ENCODE peak calls at places on chromosome 3, in seven cellular contexts. N is H1, K is SK-N-SH, D is HepG2, G is K562, T is HCT116, S is GM12878. E is an unnamed sample.
A peak's percentile ranks its signal among the peaks of the same experiment; 100 is the strongest.

GRCh38 chr3:43584043-43584826 is 37.6 kb downstream of the ANO10 start:
- DNase-seq in N (no peak), K (no peak), D (no peak), G (peak; percentile 38), T (no peak), S (no peak), E (no peak)

GRCh38 chr3:108271626-108272025 is 24.7 kb upstream of the HHLA2 start:
- DNase-seq in N (no peak), K (no peak), D (no peak), G (no peak), T (no peak), S (no peak), E (no peak)

GRCh38 chr3:193946945-193947344 is 189.0 kb upstream of the HES1 start:
- DNase-seq in N (no peak), K (no peak), D (peak; percentile 81), G (no peak), T (peak; percentile 79), S (no peak), E (no peak)

GRCh38 chr3:50275160-50275995 is 3.5 kb upstream of the LSMEM2 start:
- DNase-seq in N (no peak), K (peak; percentile 71), D (no peak), G (no peak), T (no peak), S (no peak), E (no peak)

GRCh38 chr3:41579861-41580260 is 380.6 kb downstream of the CTNNB1 start:
- DNase-seq in N (no peak), K (peak; percentile 15), D (no peak), G (no peak), T (no peak), S (no peak), E (no peak)

GRCh38 chr3:108486910-108487309 is 23.5 kb downstream of the MYH15 start:
- DNase-seq in N (no peak), K (peak; percentile 45), D (no peak), G (no peak), T (no peak), S (no peak), E (no peak)

GRCh38 chr3:1734494-1735122 is 364.1 kb upstream of the CNTN4 start:
- DNase-seq in N (no peak), K (peak; percentile 7), D (no peak), G (no peak), T (no peak), S (no peak), E (no peak)

GRCh38 chr3:60186359-60186758 is 1064.9 kb downstream of the FHIT start:
- DNase-seq in N (no peak), K (no peak), D (no peak), G (no peak), T (no peak), S (no peak), E (no peak)

GRCh38 chr3:98824256-98824655 is 61.1 kb downstream of the ST3GAL6 start:
- DNase-seq in N (no peak), K (no peak), D (no peak), G (no peak), T (no peak), S (no peak), E (no peak)

GRCh38 chr3:195616681-195617080 is 32.9 kb upstream of the APOD start:
- DNase-seq in N (no peak), K (no peak), D (no peak), G (no peak), T (no peak), S (no peak), E (no peak)

GRCh38 chr3:128488636-128488994 is 4.4 kb downstream of the GATA2 start:
- DNase-seq in N (no peak), K (peak; percentile 68), D (no peak), G (peak; percentile 27), T (no peak), S (no peak), E (peak; percentile 46)

GRCh38 chr3:126024049-126024854 is 55.3 kb downstream of the ROPN1B start:
- DNase-seq in N (no peak), K (no peak), D (no peak), G (no peak), T (no peak), S (no peak), E (no peak)

GRCh38 chr3:15325228-15325627 is 7.2 kb downstream of the SH3BP5 start:
- DNase-seq in N (peak; percentile 51), K (peak; percentile 26), D (no peak), G (no peak), T (no peak), S (no peak), E (no peak)

GRCh38 chr3:17508180-17508752 is 234.2 kb downstream of the TBC1D5 start:
- DNase-seq in N (no peak), K (no peak), D (no peak), G (no peak), T (no peak), S (no peak), E (no peak)

GRCh38 chr3:152251916-152252315 is 16.8 kb upstream of the MBNL1 start:
- DNase-seq in N (no peak), K (no peak), D (no peak), G (no peak), T (no peak), S (no peak), E (no peak)

GRCh38 chr3:179526989-179527391 is 35.7 kb upstream of the ACTL6A start:
- DNase-seq in N (peak; percentile 49), K (peak; percentile 69), D (no peak), G (no peak), T (no peak), S (no peak), E (no peak)

GRCh38 chr3:120200836-120201235 is 84.2 kb downstream of the GPR156 start:
- DNase-seq in N (no peak), K (no peak), D (no peak), G (no peak), T (no peak), S (no peak), E (no peak)

GRCh38 chr3:88462241-88462640 is 312.5 kb downstream of the C3orf38 start:
- DNase-seq in N (no peak), K (no peak), D (no peak), G (no peak), T (no peak), S (no peak), E (no peak)

GRCh38 chr3:186909078-186909853 is 21.1 kb upstream of the ST6GAL1 start:
- DNase-seq in N (no peak), K (no peak), D (peak; percentile 37), G (peak; percentile 38), T (no peak), S (no peak), E (no peak)

GRCh38 chr3:160707187-160707789 is 30.3 kb downstream of the ARL14 start:
- DNase-seq in N (no peak), K (peak; percentile 53), D (peak; percentile 38), G (no peak), T (peak; percentile 37), S (peak; percentile 11), E (peak; percentile 85)

GRCh38 chr3:48465237-48465530 is 18.6 kb downstream of the ATRIP start:
- DNase-seq in N (no peak), K (no peak), D (no peak), G (no peak), T (no peak), S (no peak), E (no peak)

GRCh38 chr3:190495796-190496195 is 18.1 kb upstream of the IL1RAP start:
- DNase-seq in N (no peak), K (no peak), D (no peak), G (no peak), T (no peak), S (no peak), E (no peak)

GRCh38 chr3:45644063-45644462 is 45.1 kb upstream of the SACM1L start:
- DNase-seq in N (no peak), K (no peak), D (peak; percentile 27), G (no peak), T (no peak), S (no peak), E (no peak)

GRCh38 chr3:77513541-77513940 is 473.6 kb downstream of the ROBO2 start:
- DNase-seq in N (no peak), K (peak; percentile 15), D (no peak), G (no peak), T (no peak), S (no peak), E (no peak)

GRCh38 chr3:47612178-47612577 is 33.5 kb upstream of the CSPG5 start:
- DNase-seq in N (no peak), K (no peak), D (no peak), G (no peak), T (no peak), S (no peak), E (no peak)

DNA sequence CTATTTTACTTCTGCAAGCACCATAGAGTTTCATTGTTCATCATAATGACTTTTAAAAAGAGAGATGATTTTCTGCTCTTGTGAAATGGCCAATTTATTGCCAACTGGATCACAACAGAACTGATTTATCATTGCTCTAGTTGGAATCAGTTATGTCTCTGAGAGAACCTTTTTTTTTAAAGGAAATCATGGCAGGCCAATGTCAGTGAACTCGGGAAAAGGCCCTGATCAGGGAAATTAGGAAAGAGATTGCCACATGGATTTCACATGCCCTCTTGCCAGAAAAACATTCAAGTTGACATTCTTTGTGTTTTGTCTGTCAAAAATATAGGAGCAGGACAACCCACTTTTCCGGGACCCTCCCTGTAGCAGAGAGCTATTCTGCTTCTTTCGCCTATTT is 12.6 kb upstream of the SLC25A26 start:
- DNase-seq in N (no peak), K (no peak), D (no peak), G (no peak), T (no peak), S (no peak), E (no peak)
- TF ChIP-seq JUND in N (no peak), K (no peak), D (no peak), G (no peak), T (no peak), S (no peak), E (no peak)

DNA sequence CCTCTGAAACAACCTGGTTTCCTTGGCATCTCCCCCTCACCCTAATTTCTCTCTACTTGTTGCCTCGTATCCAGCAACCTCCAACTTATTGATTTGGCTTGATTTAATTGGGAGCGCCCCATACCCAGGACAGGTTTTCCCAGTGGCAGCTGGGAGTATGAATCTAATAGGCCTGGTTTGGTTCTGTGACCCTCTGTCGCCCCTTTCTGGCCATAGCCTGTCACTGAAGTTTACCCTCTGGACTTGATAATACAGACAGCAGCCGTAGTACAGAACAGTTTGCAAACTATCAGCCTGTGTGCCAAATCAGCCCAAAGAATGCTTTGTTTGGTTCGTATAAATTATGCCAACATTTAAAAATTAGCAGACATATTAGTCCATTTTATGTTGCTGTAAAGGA is 525.1 kb upstream of the GOLIM4 start:
- DNase-seq in N (peak; percentile 21), K (peak; percentile 36), D (peak; percentile 41), G (no peak), T (peak; percentile 27), S (no peak), E (peak; percentile 78)
- TF ChIP-seq JUND in N (no peak), K (no peak), D (no peak), G (no peak), T (no peak), S (no peak), E (no peak)

GRCh38 chr3:156681003-156681402 is 6.6 kb downstream of the TIPARP start:
- DNase-seq in N (no peak), K (peak; percentile 55), D (peak; percentile 71), G (no peak), T (no peak), S (no peak), E (peak; percentile 26)
- TF ChIP-seq JUND in N (no peak), K (no peak), D (no peak), G (no peak), T (no peak), S (no peak), E (peak; percentile 21)

DNA sequence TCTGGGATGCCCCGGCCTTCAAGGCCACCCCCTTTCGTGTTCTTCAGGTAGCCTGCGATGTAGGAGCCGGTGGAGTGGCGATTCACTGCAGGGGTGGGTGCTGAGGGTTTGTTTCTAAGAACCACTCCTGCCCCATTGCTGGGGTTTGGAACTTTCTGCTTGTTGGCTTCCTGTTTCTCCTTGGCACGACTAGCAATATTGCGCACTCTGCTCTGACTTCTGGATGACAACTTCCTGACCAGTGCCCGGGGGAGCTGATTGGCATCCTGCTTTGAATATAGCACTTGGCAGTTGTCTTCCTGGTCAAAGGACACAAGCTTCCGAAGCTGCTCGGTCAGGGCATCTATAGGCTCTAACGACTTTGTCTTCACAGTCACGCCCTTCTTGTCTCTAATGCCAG is 187.6 kb upstream of the STRIT1 start:
- DNase-seq in N (no peak), K (no peak), D (no peak), G (no peak), T (no peak), S (no peak), E (no peak)
- TF ChIP-seq JUND in N (no peak), K (no peak), D (no peak), G (no peak), T (no peak), S (no peak), E (no peak)